ENCODE peak calls at places on chromosomes 16 and 17, in seven cellular contexts. K is mucosa of descending colon, J is SK-N-SH, F is MM.1S, O is HFFc6, I is IMR-90, N is AG10803. H is an unnamed sample.

GRCh38 chr16:15996432-15997109 is 47.2 kb downstream of the ABCC1 start:
- DNase-seq in K (no peak), J (peak), F (no peak), O (peak), I (peak), N (peak), H (no peak)

GRCh38 chr17:31579265-31579664 is 187.8 kb downstream of the RAB11FIP4 start:
- DNase-seq in K (no peak), J (peak), F (no peak), O (peak), I (peak), N (no peak), H (no peak)

GRCh38 chr16:56617212-56618085 is 8.1 kb upstream of the MT1E start:
- DNase-seq in K (peak), J (no peak), F (no peak), O (no peak), I (peak), N (peak), H (no peak)

GRCh38 chr17:74176546-74177001 is 26.9 kb upstream of the RPL38 start:
- DNase-seq in K (no peak), J (peak), F (peak), O (peak), I (peak), N (peak), H (peak)

GRCh38 chr17:12955521-12955920 is 62.3 kb downstream of the ELAC2 start:
- DNase-seq in K (no peak), J (no peak), F (no peak), O (no peak), I (no peak), N (no peak), H (no peak)

GRCh38 chr16:56262148-56262878 is 71.0 kb downstream of the GNAO1 start:
- DNase-seq in K (no peak), J (no peak), F (no peak), O (no peak), I (no peak), N (no peak), H (no peak)

GRCh38 chr16:66379571-66379941 is 13.1 kb downstream of the CDH5 start:
- DNase-seq in K (no peak), J (no peak), F (no peak), O (no peak), I (no peak), N (no peak), H (no peak)

GRCh38 chr16:75026892-75027391 is 28.1 kb downstream of the ZNRF1 start:
- DNase-seq in K (no peak), J (no peak), F (no peak), O (no peak), I (no peak), N (no peak), H (no peak)

GRCh38 chr17:62750502-62751349 is 57.4 kb downstream of the MARCHF10 start:
- DNase-seq in K (no peak), J (peak), F (no peak), O (no peak), I (peak), N (no peak), H (no peak)

GRCh38 chr16:3980311-3981111 is 100.0 kb upstream of the CREBBP start:
- DNase-seq in K (no peak), J (peak), F (no peak), O (peak), I (peak), N (peak), H (no peak)

GRCh38 chr16:3979518-3979917 is 99.0 kb upstream of the CREBBP start:
- DNase-seq in K (no peak), J (no peak), F (no peak), O (no peak), I (no peak), N (no peak), H (no peak)

GRCh38 chr16:3983081-3983520 is 102.6 kb upstream of the CREBBP start:
- DNase-seq in K (peak), J (peak), F (peak), O (peak), I (peak), N (peak), H (peak)

GRCh38 chr16:3984111-3985060 is 103.9 kb upstream of the CREBBP start:
- DNase-seq in K (no peak), J (no peak), F (no peak), O (no peak), I (no peak), N (no peak), H (no peak)

DNA sequence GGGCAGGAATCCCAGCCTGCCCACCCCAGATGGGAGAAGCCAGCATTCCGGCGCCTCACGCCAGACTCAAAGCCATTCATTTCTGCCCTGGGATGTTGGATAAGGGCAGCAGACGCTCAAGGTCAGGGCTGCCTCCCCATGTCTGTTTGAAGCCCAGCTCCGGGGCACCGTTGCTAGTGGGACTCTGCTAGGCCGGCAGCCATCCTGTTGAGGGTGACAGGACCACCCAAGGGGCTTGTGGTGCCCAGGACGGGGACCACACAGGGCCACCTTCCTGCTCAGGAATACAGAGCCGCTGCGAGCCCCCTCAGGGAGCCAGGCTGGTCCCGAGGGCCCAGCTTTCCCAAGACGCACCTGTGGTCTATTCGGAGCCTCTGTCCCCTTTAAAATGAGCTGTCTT is 101.7 kb upstream of the CREBBP start:
- DNase-seq in K (no peak), J (no peak), F (no peak), O (no peak), I (no peak), N (no peak), H (no peak)
- TF ChIP-seq CTCF in K (no peak), J (no peak), F (no peak), O (no peak), I (no peak), N (no peak), H (no peak)

GRCh38 chr17:22463110-22463850 is 771.0 kb downstream of the KCNJ18 start:
- DNase-seq in K (no peak), J (no peak), F (no peak), O (no peak), I (no peak), N (no peak), H (no peak)
- TF ChIP-seq CTCF in K (no peak), J (no peak), F (no peak), O (no peak), I (no peak), N (no peak), H (no peak)

GRCh38 chr17:66040402-66040801 is 151.5 kb downstream of the CEP112 start:
- DNase-seq in K (no peak), J (no peak), F (no peak), O (no peak), I (no peak), N (no peak), H (no peak)
- TF ChIP-seq CTCF in K (no peak), J (peak), F (no peak), O (no peak), I (no peak), N (no peak), H (no peak)

DNA sequence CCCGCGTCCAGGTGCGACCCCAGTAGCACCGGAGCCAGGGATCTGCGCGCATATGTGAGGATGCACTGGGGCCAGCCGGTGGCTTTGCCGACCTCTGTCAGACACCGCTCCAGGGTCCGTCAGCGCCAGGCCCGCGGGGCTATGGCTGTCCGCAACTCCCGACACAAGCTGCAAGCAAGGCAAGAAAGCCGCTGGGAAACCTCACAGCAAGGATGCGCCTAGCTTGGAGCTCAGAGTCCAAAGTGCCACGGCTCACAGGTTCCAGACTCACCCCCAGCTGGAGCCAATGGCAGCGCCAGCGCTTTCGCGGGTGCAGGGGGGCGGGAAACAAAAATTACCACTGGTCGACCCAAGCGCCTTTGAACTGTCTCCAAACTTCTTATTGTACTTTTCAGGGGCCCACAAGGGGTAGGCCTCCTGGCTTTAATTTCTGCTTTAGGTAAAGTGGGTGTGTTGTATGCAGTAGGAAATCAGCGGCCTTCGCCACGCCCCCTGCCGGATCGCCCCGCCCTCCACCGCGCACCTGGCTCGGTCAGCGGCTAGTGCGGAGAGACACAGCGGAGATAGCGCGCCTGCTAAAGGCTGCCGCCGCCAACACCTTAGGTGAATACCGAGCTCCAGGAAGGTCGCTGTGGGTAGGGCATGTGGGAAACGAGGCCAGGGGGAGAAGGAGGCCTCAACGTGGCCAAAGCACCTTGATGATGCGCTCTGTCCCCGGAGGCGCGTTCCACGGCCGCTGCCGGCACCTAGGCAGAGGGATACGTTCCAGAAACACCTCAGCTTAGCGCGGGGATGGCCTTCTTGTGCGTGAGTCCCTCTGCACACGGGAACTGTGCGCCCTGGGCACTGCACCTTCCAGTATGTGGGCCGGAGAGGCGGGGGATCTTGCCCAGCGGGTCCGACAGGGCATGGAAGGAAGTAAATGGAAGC is 61.1 kb upstream of the RBL2 start:
- DNase-seq in K (peak), J (peak), F (peak), O (no peak), I (no peak), N (no peak), H (peak)
- TF ChIP-seq CTCF in K (no peak), J (no peak), F (no peak), O (no peak), I (no peak), N (no peak), H (peak)

DNA sequence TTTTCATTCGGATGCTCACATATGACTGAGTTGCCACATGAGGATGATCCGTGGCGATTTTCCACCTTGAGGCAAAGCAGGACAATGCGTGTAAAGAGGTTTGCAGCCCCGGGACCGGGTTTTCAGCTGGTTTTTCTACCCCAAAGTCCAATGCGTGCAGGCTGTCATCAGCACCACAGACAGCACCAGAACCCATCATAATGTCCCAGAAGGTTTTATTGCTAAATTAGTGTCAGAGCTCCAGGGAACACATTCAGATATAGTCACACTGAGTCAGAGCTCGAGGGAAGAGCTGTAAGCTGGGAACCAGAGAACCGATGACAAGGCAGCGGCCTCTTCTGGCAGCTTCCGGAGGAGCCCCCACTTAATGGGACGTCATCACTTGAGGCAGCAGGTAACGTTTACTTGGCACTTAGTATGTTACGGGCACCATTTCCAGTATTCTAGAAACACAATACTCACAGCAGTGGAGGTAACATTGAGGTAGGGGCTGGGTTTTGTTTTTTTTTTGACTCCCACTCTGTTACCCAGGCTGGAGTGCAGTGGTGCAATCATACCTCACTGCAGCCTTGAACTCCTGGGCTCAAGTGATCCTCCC is 8.9 kb upstream of the NAGPA start:
- DNase-seq in K (no peak), J (no peak), F (peak), O (peak), I (peak), N (no peak), H (no peak)
- TF ChIP-seq CTCF in K (no peak), J (no peak), F (peak), O (no peak), I (peak), N (no peak), H (peak)

GRCh38 chr17:78268960-78269892 is 37.8 kb downstream of the TMEM235 start:
- DNase-seq in K (no peak), J (peak), F (no peak), O (no peak), I (peak), N (peak), H (no peak)
- TF ChIP-seq CTCF in K (no peak), J (no peak), F (no peak), O (no peak), I (no peak), N (no peak), H (no peak)

DNA sequence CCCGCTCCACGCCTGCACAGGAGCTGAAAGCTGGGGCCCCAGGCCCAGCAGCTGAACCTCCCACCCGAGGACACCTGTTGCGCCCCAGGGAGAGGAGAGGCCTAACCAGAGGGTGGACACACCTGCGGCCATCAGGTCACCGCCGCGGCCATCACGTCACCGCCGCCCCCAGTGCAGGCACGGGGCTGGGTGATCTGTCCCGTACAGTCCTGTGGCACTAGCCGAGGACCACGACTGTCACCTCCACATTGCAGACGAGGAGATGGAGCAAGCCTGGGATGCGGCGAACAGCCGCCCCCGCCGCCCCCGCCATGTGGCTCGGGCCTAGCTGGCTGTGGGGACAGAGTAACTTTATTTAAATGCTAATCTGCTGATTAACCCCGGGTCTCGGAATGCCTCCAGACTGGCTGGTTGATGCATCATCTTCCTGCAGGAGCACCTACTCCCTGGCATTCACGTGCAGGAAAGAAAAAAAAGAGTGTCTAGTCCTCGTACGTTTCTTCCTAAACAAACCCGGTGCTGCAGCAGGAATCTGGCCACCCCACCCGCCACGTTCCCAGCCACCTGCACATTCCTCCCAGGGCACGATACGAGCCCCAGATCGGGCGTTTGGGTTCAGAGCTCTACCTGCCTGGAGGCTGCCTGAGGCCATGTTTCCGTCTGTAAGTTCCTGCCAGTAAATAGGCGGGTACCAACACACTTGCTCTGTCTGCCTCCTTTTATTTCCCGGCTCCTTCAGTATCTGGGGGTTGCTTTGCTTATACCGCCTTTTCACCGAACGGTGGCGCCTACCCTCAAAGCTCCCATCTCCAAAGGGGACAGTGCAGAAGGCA is 29.9 kb downstream of the PIEZO1 start:
- DNase-seq in K (no peak), J (peak), F (no peak), O (peak), I (peak), N (peak), H (no peak)
- TF ChIP-seq CTCF in K (no peak), J (peak), F (no peak), O (no peak), I (peak), N (peak), H (peak)

DNA sequence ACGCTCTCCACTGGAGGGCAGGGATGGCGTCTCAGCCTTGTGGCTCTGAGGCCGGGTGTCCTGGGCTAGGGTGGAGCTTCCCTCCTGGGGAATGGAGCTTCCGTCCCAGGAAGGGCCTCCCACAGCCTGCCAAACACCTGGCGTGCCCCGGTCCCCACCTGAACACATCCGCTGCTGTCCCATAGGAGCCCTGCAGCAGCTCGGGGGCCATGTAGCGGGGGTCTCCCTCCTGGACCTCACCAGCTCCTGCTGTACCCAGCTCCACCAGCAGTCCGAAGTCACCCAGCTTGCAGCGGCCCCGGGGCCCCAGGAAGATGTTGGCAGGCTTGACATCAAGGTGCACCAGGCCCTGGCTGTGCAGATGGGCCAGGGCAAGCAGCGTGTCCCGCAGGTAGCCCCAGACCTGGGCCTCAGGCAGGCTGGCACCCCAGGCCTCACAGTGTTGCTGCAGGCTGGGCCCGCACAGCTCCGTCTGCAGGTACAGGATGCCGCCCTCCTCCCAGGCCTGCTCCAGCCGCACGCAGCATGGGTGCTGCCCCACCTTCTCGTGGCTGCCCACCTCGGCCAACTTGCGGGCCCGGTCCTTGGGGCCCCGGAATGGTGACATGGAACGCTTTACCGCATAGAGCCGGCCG is 5.0 kb downstream of the PKMYT1 start:
- DNase-seq in K (no peak), J (no peak), F (no peak), O (no peak), I (no peak), N (no peak), H (no peak)
- TF ChIP-seq CTCF in K (no peak), J (no peak), F (no peak), O (no peak), I (no peak), N (no peak), H (no peak)

GRCh38 chr17:50596191-50597037 is 35.9 kb downstream of the CACNA1G start:
- DNase-seq in K (no peak), J (no peak), F (no peak), O (no peak), I (no peak), N (no peak), H (no peak)
- TF ChIP-seq CTCF in K (no peak), J (peak), F (peak), O (peak), I (peak), N (no peak), H (peak)

GRCh38 chr17:61490540-61490975 is 38.3 kb downstream of the TBX4 start:
- DNase-seq in K (no peak), J (no peak), F (no peak), O (peak), I (peak), N (peak), H (no peak)

GRCh38 chr17:61495161-61495857 is 43.1 kb downstream of the TBX4 start:
- DNase-seq in K (no peak), J (no peak), F (no peak), O (peak), I (peak), N (peak), H (no peak)

GRCh38 chr17:61491981-61492380 is 39.8 kb downstream of the TBX4 start:
- DNase-seq in K (no peak), J (no peak), F (no peak), O (no peak), I (no peak), N (no peak), H (no peak)

GRCh38 chr17:61494325-61495160 is 42.3 kb downstream of the TBX4 start:
- DNase-seq in K (no peak), J (peak), F (no peak), O (no peak), I (no peak), N (no peak), H (no peak)

DNA sequence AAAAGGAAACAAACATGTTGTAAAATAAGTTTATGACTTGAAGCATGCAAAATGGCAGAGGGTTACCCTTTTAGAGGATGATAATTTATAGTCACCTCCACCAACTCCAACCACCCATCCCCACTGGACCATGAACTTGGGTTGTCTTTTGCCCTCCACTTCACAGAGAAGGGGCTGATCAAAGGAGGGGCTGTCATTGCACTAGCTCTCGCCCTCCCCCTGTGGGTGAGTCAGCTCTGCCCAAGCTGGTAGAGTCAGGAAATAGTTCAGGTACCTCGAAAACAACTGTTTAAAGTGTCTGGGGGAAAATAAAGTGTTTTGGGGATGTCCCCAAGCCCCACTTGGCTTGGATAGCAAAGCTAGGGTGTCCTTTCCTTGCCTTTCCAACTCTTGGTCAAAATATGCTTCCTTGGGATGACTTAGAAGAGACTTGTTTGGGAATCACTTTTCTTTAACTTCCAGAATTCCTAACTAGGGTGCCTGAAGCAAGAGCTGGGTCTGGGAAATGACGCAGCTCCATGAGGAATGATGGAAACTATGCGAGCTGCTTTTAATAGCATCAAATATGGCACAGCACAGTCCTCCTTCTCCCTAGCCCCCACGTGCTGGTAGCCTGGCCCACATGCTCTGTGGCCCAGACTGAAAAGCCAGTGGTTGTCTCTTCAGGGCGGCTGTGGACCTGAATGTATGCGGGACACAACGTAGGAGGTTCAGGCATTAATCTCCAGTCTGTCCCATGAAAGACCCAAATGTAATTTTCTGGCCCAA is 40.7 kb downstream of the TBX4 start:
- DNase-seq in K (no peak), J (no peak), F (no peak), O (peak), I (peak), N (peak), H (no peak)
- TF ChIP-seq CTCF in K (no peak), J (no peak), F (no peak), O (peak), I (no peak), N (peak), H (no peak)

H was measured in GM13977.